ENCODE peak calls at places on chromosomes 13 and 19, in seven cellular contexts. One of them, this sample, is unnamed.

GRCh38 chr13:34748078-34748477 is 194.0 kb upstream of the NBEA start:
- DNase-seq in tibial nerve: no peak
- DNase-seq in heart left ventricle: peak
- DNase-seq in astrocyte: peak
- DNase-seq in AG04450: no peak
- DNase-seq in DND-41: no peak
- DNase-seq in cardiac fibroblast: peak
- DNase-seq in this sample: no peak

GRCh38 chr13:33050161-33050560 is 33.9 kb downstream of the KL start:
- DNase-seq in tibial nerve: no peak
- DNase-seq in heart left ventricle: no peak
- DNase-seq in astrocyte: no peak
- DNase-seq in AG04450: no peak
- DNase-seq in DND-41: no peak
- DNase-seq in cardiac fibroblast: peak
- DNase-seq in this sample: no peak

GRCh38 chr19:48279747-48280146 is 9.9 kb downstream of the ZNF114 start:
- DNase-seq in tibial nerve: no peak
- DNase-seq in heart left ventricle: no peak
- DNase-seq in astrocyte: no peak
- DNase-seq in AG04450: no peak
- DNase-seq in DND-41: no peak
- DNase-seq in cardiac fibroblast: no peak
- DNase-seq in this sample: no peak

GRCh38 chr13:62482351-62482750 is 1066.7 kb upstream of the PCDH20 start:
- DNase-seq in tibial nerve: no peak
- DNase-seq in heart left ventricle: no peak
- DNase-seq in astrocyte: peak
- DNase-seq in AG04450: no peak
- DNase-seq in DND-41: no peak
- DNase-seq in cardiac fibroblast: no peak
- DNase-seq in this sample: no peak

GRCh38 chr19:21835429-21835809 is 563 bp downstream of the ZNF43 start:
- DNase-seq in tibial nerve: no peak
- DNase-seq in heart left ventricle: no peak
- DNase-seq in astrocyte: no peak
- DNase-seq in AG04450: no peak
- DNase-seq in DND-41: no peak
- DNase-seq in cardiac fibroblast: no peak
- DNase-seq in this sample: no peak

GRCh38 chr13:38542601-38543000 is 144.3 kb upstream of the FREM2 start:
- DNase-seq in tibial nerve: no peak
- DNase-seq in heart left ventricle: no peak
- DNase-seq in astrocyte: peak
- DNase-seq in AG04450: no peak
- DNase-seq in DND-41: no peak
- DNase-seq in cardiac fibroblast: no peak
- DNase-seq in this sample: no peak

GRCh38 chr13:31096624-31097302 is 64.9 kb downstream of the HSPH1 start:
- DNase-seq in tibial nerve: no peak
- DNase-seq in heart left ventricle: no peak
- DNase-seq in astrocyte: no peak
- DNase-seq in AG04450: no peak
- DNase-seq in DND-41: no peak
- DNase-seq in cardiac fibroblast: no peak
- DNase-seq in this sample: no peak

GRCh38 chr13:26784704-26785639 is 24.4 kb upstream of the GPR12 start:
- DNase-seq in tibial nerve: no peak
- DNase-seq in heart left ventricle: peak
- DNase-seq in astrocyte: no peak
- DNase-seq in AG04450: no peak
- DNase-seq in DND-41: peak
- DNase-seq in cardiac fibroblast: no peak
- DNase-seq in this sample: peak

GRCh38 chr13:30918662-30919405 is 12.8 kb downstream of the MEDAG start:
- DNase-seq in tibial nerve: no peak
- DNase-seq in heart left ventricle: no peak
- DNase-seq in astrocyte: no peak
- DNase-seq in AG04450: no peak
- DNase-seq in DND-41: no peak
- DNase-seq in cardiac fibroblast: no peak
- DNase-seq in this sample: no peak

GRCh38 chr13:91652389-91652788 is 254.0 kb downstream of the GPC5 start:
- DNase-seq in tibial nerve: no peak
- DNase-seq in heart left ventricle: no peak
- DNase-seq in astrocyte: no peak
- DNase-seq in AG04450: no peak
- DNase-seq in DND-41: no peak
- DNase-seq in cardiac fibroblast: no peak
- DNase-seq in this sample: no peak

GRCh38 chr13:40776232-40776631 is 5.2 kb upstream of the MRPS31 start:
- DNase-seq in tibial nerve: no peak
- DNase-seq in heart left ventricle: no peak
- DNase-seq in astrocyte: no peak
- DNase-seq in AG04450: no peak
- DNase-seq in DND-41: peak
- DNase-seq in cardiac fibroblast: no peak
- DNase-seq in this sample: no peak

GRCh38 chr13:51769455-51770127 is 34.4 kb downstream of the DHRS12 start:
- DNase-seq in tibial nerve: peak
- DNase-seq in heart left ventricle: peak
- DNase-seq in astrocyte: no peak
- DNase-seq in AG04450: no peak
- DNase-seq in DND-41: no peak
- DNase-seq in cardiac fibroblast: peak
- DNase-seq in this sample: no peak

GRCh38 chr19:7480222-7480974 is 8.4 kb downstream of the PEX11G start:
- DNase-seq in tibial nerve: no peak
- DNase-seq in heart left ventricle: peak
- DNase-seq in astrocyte: no peak
- DNase-seq in AG04450: no peak
- DNase-seq in DND-41: no peak
- DNase-seq in cardiac fibroblast: no peak
- DNase-seq in this sample: no peak

GRCh38 chr13:83378901-83379300 is 503.4 kb downstream of the SLITRK1 start:
- DNase-seq in tibial nerve: no peak
- DNase-seq in heart left ventricle: no peak
- DNase-seq in astrocyte: no peak
- DNase-seq in AG04450: no peak
- DNase-seq in DND-41: no peak
- DNase-seq in cardiac fibroblast: no peak
- DNase-seq in this sample: no peak

GRCh38 chr13:114039471-114040141 is 65.7 kb upstream of the C13orf46 start:
- DNase-seq in tibial nerve: no peak
- DNase-seq in heart left ventricle: no peak
- DNase-seq in astrocyte: no peak
- DNase-seq in AG04450: no peak
- DNase-seq in DND-41: no peak
- DNase-seq in cardiac fibroblast: no peak
- DNase-seq in this sample: no peak

GRCh38 chr19:7515471-7516226 is at the start of gene ZNF358:
- DNase-seq in tibial nerve: peak
- DNase-seq in heart left ventricle: peak
- DNase-seq in astrocyte: peak
- DNase-seq in AG04450: no peak
- DNase-seq in DND-41: peak
- DNase-seq in cardiac fibroblast: peak
- DNase-seq in this sample: peak

GRCh38 chr19:30312582-30313352 is 59.4 kb upstream of the ZNF536 start:
- DNase-seq in tibial nerve: peak
- DNase-seq in heart left ventricle: no peak
- DNase-seq in astrocyte: no peak
- DNase-seq in AG04450: no peak
- DNase-seq in DND-41: no peak
- DNase-seq in cardiac fibroblast: no peak
- DNase-seq in this sample: no peak

GRCh38 chr19:48218964-48219363 is 36.7 kb downstream of the CARD8 start:
- DNase-seq in tibial nerve: no peak
- DNase-seq in heart left ventricle: no peak
- DNase-seq in astrocyte: no peak
- DNase-seq in AG04450: no peak
- DNase-seq in DND-41: no peak
- DNase-seq in cardiac fibroblast: peak
- DNase-seq in this sample: no peak

GRCh38 chr13:20198781-20199180 is 6.0 kb upstream of the GJB2 start:
- DNase-seq in tibial nerve: no peak
- DNase-seq in heart left ventricle: no peak
- DNase-seq in astrocyte: peak
- DNase-seq in AG04450: no peak
- DNase-seq in DND-41: no peak
- DNase-seq in cardiac fibroblast: no peak
- DNase-seq in this sample: no peak

GRCh38 chr19:28710278-28710677 is 502.7 kb downstream of the UQCRFS1 start:
- DNase-seq in tibial nerve: no peak
- DNase-seq in heart left ventricle: no peak
- DNase-seq in astrocyte: peak
- DNase-seq in AG04450: peak
- DNase-seq in DND-41: no peak
- DNase-seq in cardiac fibroblast: peak
- DNase-seq in this sample: peak

DNA sequence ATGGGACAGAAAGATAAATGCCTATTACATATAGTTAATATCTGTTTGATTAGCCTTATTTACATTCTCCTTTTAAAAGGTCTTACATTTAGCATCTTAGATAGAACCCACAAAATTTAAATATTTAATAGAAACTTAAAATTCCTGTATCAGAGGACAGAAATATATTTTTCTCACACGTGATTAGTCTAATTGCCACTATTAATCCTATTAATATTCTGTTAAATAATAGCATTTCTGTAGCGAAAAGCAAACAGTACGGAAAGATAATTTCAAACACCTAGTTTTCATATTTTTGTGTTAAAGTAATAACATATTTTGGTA is 380 bp upstream of the ZNF30 start:
- DNase-seq in tibial nerve: no peak
- DNase-seq in heart left ventricle: no peak
- DNase-seq in astrocyte: no peak
- DNase-seq in AG04450: no peak
- DNase-seq in DND-41: no peak
- DNase-seq in cardiac fibroblast: no peak
- DNase-seq in this sample: no peak
- H3K4me3 ChIP-seq in tibial nerve: peak
- H3K4me3 ChIP-seq in heart left ventricle: peak
- H3K4me3 ChIP-seq in astrocyte: peak
- H3K4me3 ChIP-seq in AG04450: peak
- H3K4me3 ChIP-seq in DND-41: peak
- H3K4me3 ChIP-seq in cardiac fibroblast: no peak
- H3K4me3 ChIP-seq in this sample: peak

DNA sequence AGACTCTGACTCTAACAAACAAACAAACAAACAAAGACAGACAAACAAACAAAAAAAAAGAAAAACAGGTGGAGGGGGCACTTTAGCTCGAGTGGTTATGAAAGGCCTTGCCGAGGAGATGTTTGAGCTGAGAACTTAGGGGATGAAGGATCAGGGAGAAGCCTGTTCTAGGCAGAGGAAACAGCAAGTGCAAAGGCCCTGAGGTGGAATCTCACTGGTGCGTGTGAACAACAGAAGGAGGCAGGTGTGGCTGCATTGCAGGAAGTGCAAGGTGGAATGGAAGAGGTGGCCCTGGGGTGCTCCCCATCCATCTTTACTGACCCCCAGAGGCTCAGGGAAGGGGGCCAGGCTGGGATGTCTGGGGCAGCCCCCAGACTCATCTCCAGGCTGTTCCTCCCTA is 41.9 kb downstream of the CYP4F22 start:
- DNase-seq in tibial nerve: no peak
- DNase-seq in heart left ventricle: no peak
- DNase-seq in astrocyte: no peak
- DNase-seq in AG04450: no peak
- DNase-seq in DND-41: no peak
- DNase-seq in cardiac fibroblast: no peak
- DNase-seq in this sample: no peak
- TF ChIP-seq CTCF in tibial nerve: no peak
- TF ChIP-seq CTCF in heart left ventricle: no peak
- TF ChIP-seq CTCF in astrocyte: no peak
- TF ChIP-seq CTCF in AG04450: no peak
- TF ChIP-seq CTCF in DND-41: no peak
- TF ChIP-seq CTCF in cardiac fibroblast: no peak
- TF ChIP-seq CTCF in this sample: no peak

GRCh38 chr13:111281751-111282311 is 38.6 kb upstream of the TEX29 start:
- DNase-seq in tibial nerve: no peak
- DNase-seq in heart left ventricle: no peak
- DNase-seq in astrocyte: peak
- DNase-seq in AG04450: peak
- DNase-seq in DND-41: no peak
- DNase-seq in cardiac fibroblast: peak
- DNase-seq in this sample: no peak
- H3K4me3 ChIP-seq in tibial nerve: no peak
- H3K4me3 ChIP-seq in heart left ventricle: no peak
- H3K4me3 ChIP-seq in astrocyte: peak
- H3K4me3 ChIP-seq in AG04450: peak
- H3K4me3 ChIP-seq in DND-41: no peak
- H3K4me3 ChIP-seq in cardiac fibroblast: no peak
- H3K4me3 ChIP-seq in this sample: no peak

DNA sequence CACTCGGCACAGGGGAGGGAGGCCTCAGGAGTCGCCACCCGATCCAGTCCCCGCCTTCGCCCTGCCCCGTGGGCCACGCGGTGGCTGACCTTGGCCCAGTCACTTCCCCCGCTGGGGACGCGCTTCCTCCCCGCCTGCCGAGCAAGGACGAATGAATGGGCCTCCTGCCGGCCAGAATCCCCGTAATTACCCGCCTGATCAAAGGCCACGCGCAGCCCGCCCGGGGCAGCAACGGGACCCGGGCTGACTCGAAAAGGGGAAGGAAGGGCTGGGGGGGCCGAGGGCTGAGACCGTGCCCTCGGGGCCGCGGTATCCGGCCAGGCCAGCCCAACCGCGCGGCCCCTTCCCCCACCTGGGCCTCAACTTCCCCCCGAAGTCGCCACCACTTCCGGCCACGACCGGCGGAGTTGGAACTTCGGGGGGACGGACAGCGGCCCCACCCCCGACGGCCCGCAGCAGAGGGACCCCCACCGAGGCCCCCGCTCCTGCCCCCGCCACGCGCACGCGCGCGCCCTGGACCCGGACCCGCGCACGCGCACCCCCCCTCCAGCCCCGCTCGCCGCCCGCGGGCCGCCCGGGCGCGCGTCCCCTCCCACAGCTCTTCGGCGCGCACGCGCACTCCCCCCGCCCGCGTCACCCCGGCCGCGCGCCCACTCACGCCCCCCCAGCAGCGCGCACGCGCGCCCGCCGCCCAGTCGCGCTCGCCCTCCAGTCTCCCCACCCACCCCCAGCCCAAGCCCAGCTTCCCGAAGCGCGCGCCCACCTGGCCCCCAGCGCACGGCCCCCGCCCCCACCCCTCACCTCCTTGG is 520 bp downstream of the ZNF787 start:
- DNase-seq in tibial nerve: peak
- DNase-seq in heart left ventricle: peak
- DNase-seq in astrocyte: peak
- DNase-seq in AG04450: no peak
- DNase-seq in DND-41: peak
- DNase-seq in cardiac fibroblast: peak
- DNase-seq in this sample: peak
- TF ChIP-seq CTCF in tibial nerve: peak
- TF ChIP-seq CTCF in heart left ventricle: no peak
- TF ChIP-seq CTCF in astrocyte: no peak
- TF ChIP-seq CTCF in AG04450: no peak
- TF ChIP-seq CTCF in DND-41: no peak
- TF ChIP-seq CTCF in cardiac fibroblast: peak
- TF ChIP-seq CTCF in this sample: no peak